ENCODE peak calls at places on chromosome 7, in seven cellular contexts. One of them, this sample, is unnamed.

GRCh38 chr7:101608772-101609713 is 20.1 kb downstream of the MYL10 start:
- DNase-seq in ovary: no peak
- DNase-seq in psoas muscle: no peak
- DNase-seq in gastrocnemius medialis: no peak
- DNase-seq in sigmoid colon: no peak
- DNase-seq in fibroblast of lung: no peak
- DNase-seq in nephron progenitor cell: no peak
- DNase-seq in this sample: peak

GRCh38 chr7:16816820-16817219 is 12.0 kb upstream of the AGR2 start:
- DNase-seq in ovary: no peak
- DNase-seq in psoas muscle: no peak
- DNase-seq in gastrocnemius medialis: no peak
- DNase-seq in sigmoid colon: no peak
- DNase-seq in fibroblast of lung: no peak
- DNase-seq in nephron progenitor cell: no peak
- DNase-seq in this sample: no peak

GRCh38 chr7:36175872-36176271 is 22.8 kb downstream of the EEPD1 start:
- DNase-seq in ovary: no peak
- DNase-seq in psoas muscle: peak
- DNase-seq in gastrocnemius medialis: no peak
- DNase-seq in sigmoid colon: peak
- DNase-seq in fibroblast of lung: no peak
- DNase-seq in nephron progenitor cell: no peak
- DNase-seq in this sample: peak

GRCh38 chr7:107934991-107935770 is 44.2 kb downstream of the DLD start:
- DNase-seq in ovary: no peak
- DNase-seq in psoas muscle: no peak
- DNase-seq in gastrocnemius medialis: no peak
- DNase-seq in sigmoid colon: no peak
- DNase-seq in fibroblast of lung: peak
- DNase-seq in nephron progenitor cell: no peak
- DNase-seq in this sample: no peak

GRCh38 chr7:140036224-140036651 is 26.5 kb downstream of the PARP12 start:
- DNase-seq in ovary: no peak
- DNase-seq in psoas muscle: no peak
- DNase-seq in gastrocnemius medialis: no peak
- DNase-seq in sigmoid colon: no peak
- DNase-seq in fibroblast of lung: no peak
- DNase-seq in nephron progenitor cell: no peak
- DNase-seq in this sample: no peak

GRCh38 chr7:121329460-121330052 is 756 bp downstream of the WNT16 start:
- DNase-seq in ovary: no peak
- DNase-seq in psoas muscle: no peak
- DNase-seq in gastrocnemius medialis: no peak
- DNase-seq in sigmoid colon: no peak
- DNase-seq in fibroblast of lung: no peak
- DNase-seq in nephron progenitor cell: peak
- DNase-seq in this sample: peak

GRCh38 chr7:135160098-135160857 is 10.2 kb downstream of the CYREN start:
- DNase-seq in ovary: no peak
- DNase-seq in psoas muscle: no peak
- DNase-seq in gastrocnemius medialis: no peak
- DNase-seq in sigmoid colon: no peak
- DNase-seq in fibroblast of lung: peak
- DNase-seq in nephron progenitor cell: no peak
- DNase-seq in this sample: no peak

GRCh38 chr7:113996405-113996804 is 77.6 kb upstream of the PPP1R3A start:
- DNase-seq in ovary: no peak
- DNase-seq in psoas muscle: no peak
- DNase-seq in gastrocnemius medialis: no peak
- DNase-seq in sigmoid colon: no peak
- DNase-seq in fibroblast of lung: peak
- DNase-seq in nephron progenitor cell: no peak
- DNase-seq in this sample: no peak

GRCh38 chr7:3042861-3043489 is 692 bp downstream of the CARD11 start:
- DNase-seq in ovary: no peak
- DNase-seq in psoas muscle: no peak
- DNase-seq in gastrocnemius medialis: no peak
- DNase-seq in sigmoid colon: no peak
- DNase-seq in fibroblast of lung: no peak
- DNase-seq in nephron progenitor cell: no peak
- DNase-seq in this sample: peak

GRCh38 chr7:144438759-144439158 is 35.3 kb upstream of the NOBOX start:
- DNase-seq in ovary: no peak
- DNase-seq in psoas muscle: no peak
- DNase-seq in gastrocnemius medialis: no peak
- DNase-seq in sigmoid colon: no peak
- DNase-seq in fibroblast of lung: peak
- DNase-seq in nephron progenitor cell: no peak
- DNase-seq in this sample: no peak
- TF ChIP-seq CTCF in ovary: no peak
- TF ChIP-seq CTCF in psoas muscle: no peak
- TF ChIP-seq CTCF in gastrocnemius medialis: no peak
- TF ChIP-seq CTCF in sigmoid colon: no peak
- TF ChIP-seq CTCF in fibroblast of lung: no peak
- TF ChIP-seq CTCF in nephron progenitor cell: no peak
- TF ChIP-seq CTCF in this sample: no peak

DNA sequence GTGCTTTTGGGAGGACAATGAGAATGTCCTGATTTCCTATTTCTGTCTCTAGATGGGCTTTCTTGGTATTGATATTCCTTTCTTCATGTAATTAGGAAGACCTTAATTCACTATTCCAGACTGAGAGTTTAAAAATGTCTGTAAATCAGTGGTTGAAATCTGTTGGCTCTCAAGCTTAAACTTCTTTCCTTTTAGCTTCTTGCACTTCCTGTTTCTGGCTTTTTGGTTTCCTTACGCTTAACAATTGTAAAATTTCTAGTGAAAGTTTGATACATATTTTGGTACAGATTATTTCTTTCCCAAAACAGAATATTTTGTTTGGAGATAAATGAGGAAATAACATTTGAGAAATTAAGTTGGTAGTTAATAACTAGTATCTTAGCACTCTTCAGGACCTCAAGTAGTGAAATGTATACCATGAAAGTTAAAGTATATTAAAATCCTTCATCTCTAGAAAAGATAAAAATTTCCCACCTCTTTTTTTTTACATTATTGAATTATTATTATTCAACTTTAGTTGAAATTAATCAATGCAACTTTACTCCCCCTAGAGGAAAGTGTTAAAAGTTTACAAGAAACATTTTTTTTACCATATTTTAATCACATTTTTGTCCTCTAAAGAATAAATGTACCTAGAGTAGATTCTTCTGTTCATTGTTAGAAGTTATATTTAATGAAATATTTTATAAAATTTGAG is 137.2 kb downstream of the PHTF2 start:
- DNase-seq in ovary: no peak
- DNase-seq in psoas muscle: no peak
- DNase-seq in gastrocnemius medialis: no peak
- DNase-seq in sigmoid colon: no peak
- DNase-seq in fibroblast of lung: peak
- DNase-seq in nephron progenitor cell: no peak
- DNase-seq in this sample: no peak
- TF ChIP-seq CTCF in ovary: no peak
- TF ChIP-seq CTCF in psoas muscle: peak
- TF ChIP-seq CTCF in gastrocnemius medialis: no peak
- TF ChIP-seq CTCF in sigmoid colon: no peak
- TF ChIP-seq CTCF in fibroblast of lung: no peak
- TF ChIP-seq CTCF in nephron progenitor cell: peak
- TF ChIP-seq CTCF in this sample: no peak

GRCh38 chr7:117312593-117312992 is 10.3 kb downstream of the WNT2 start:
- DNase-seq in ovary: no peak
- DNase-seq in psoas muscle: no peak
- DNase-seq in gastrocnemius medialis: no peak
- DNase-seq in sigmoid colon: no peak
- DNase-seq in fibroblast of lung: peak
- DNase-seq in nephron progenitor cell: no peak
- DNase-seq in this sample: no peak
- TF ChIP-seq CTCF in ovary: no peak
- TF ChIP-seq CTCF in psoas muscle: no peak
- TF ChIP-seq CTCF in gastrocnemius medialis: no peak
- TF ChIP-seq CTCF in sigmoid colon: no peak
- TF ChIP-seq CTCF in fibroblast of lung: no peak
- TF ChIP-seq CTCF in nephron progenitor cell: no peak
- TF ChIP-seq CTCF in this sample: no peak

DNA sequence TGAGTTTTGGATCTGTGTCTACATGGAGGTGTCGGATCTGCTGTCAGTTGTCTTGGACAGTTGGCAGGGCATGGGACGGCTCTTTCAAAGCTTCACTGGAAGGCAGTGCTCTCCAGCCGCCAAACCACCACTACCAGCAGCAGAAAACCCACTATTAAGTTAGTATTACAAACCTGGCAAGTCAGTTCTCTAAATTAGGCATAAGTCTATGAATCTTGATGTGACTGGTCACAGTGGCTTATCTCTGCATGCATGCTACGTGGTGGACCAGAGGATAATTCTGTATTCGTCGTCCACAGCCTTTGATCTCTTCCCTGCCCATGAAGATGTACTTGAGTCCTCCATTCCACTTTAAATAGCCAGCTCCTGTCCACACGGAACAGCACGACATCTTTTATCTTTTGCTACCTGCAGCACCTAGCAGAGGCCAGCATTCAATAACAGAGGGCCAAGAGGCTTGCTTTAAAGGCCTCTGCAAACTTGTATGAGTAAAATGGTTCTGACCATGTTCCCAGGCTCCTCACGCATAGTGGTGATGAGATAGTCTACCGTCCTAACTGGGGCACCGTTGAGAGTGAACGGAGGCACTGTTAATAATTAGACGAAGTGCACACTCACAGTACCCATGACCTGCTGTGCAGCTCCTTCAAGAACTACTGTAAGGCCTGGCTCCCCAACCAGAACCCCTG is 836 bp downstream of the GPR146 start:
- DNase-seq in ovary: no peak
- DNase-seq in psoas muscle: no peak
- DNase-seq in gastrocnemius medialis: no peak
- DNase-seq in sigmoid colon: no peak
- DNase-seq in fibroblast of lung: no peak
- DNase-seq in nephron progenitor cell: no peak
- DNase-seq in this sample: no peak
- TF ChIP-seq CTCF in ovary: no peak
- TF ChIP-seq CTCF in psoas muscle: no peak
- TF ChIP-seq CTCF in gastrocnemius medialis: no peak
- TF ChIP-seq CTCF in sigmoid colon: no peak
- TF ChIP-seq CTCF in fibroblast of lung: no peak
- TF ChIP-seq CTCF in nephron progenitor cell: no peak
- TF ChIP-seq CTCF in this sample: no peak

DNA sequence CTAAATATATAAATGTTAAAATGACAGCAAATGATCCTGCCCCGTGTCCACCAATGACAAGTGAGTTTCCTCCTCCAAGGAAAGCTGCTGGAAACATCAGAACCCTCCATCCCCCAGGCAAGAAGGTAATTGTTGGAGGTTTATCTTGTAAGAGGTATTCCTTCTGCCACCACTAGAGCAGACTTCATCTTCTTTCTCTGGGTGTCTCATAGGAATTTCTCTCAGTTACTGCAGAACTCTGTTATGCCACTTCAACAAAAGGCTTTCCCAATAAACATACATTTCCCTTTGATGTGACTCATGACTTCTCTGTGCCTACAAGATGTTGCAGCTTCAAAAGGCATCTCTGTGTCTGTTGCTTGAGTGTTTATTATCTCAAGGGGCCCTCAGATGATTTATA is 279.1 kb downstream of the BMPER start:
- DNase-seq in ovary: no peak
- DNase-seq in psoas muscle: no peak
- DNase-seq in gastrocnemius medialis: no peak
- DNase-seq in sigmoid colon: no peak
- DNase-seq in fibroblast of lung: no peak
- DNase-seq in nephron progenitor cell: no peak
- DNase-seq in this sample: no peak
- TF ChIP-seq CTCF in ovary: no peak
- TF ChIP-seq CTCF in psoas muscle: no peak
- TF ChIP-seq CTCF in gastrocnemius medialis: no peak
- TF ChIP-seq CTCF in sigmoid colon: no peak
- TF ChIP-seq CTCF in fibroblast of lung: no peak
- TF ChIP-seq CTCF in nephron progenitor cell: no peak
- TF ChIP-seq CTCF in this sample: no peak

This sample was measured in lower leg skin.